ENCODE peak calls at places on chromosome X, in five cellular contexts. M, E, P, F and B are unnamed samples.
A peak's percentile ranks its signal among the peaks of the same experiment; 100 is the strongest.

GRCh38 chrX:95907081-95907480 is 777.6 kb upstream of the DIAPH2 start:
- DNase-seq in P (no peak), E (no peak), M (no peak), F (no peak), B (no peak)

GRCh38 chrX:22135171-22135711 is 103.1 kb downstream of the PHEX start:
- DNase-seq in F (no peak), E (no peak), M (no peak), P (no peak), B (no peak)

GRCh38 chrX:46589977-46590723 is 16.6 kb downstream of the CHST7 start:
- DNase-seq in F (no peak), M (no peak), P (no peak), E (no peak), B (no peak)

GRCh38 chrX:49184294-49185061 is 1.7 kb downstream of the PRICKLE3 start:
- DNase-seq in F (peak; percentile 95), E (peak; percentile 89), M (peak; percentile 91), P (no peak), B (peak; percentile 76)

GRCh38 chrX:141904262-141904661 is 568 bp downstream of the MAGEC1 start:
- DNase-seq in F (no peak), P (no peak), E (no peak), M (no peak), B (no peak)

GRCh38 chrX:10501606-10502005 is 118.8 kb downstream of the MID1 start:
- DNase-seq in F (no peak), E (no peak), M (no peak), P (no peak), B (no peak)

GRCh38 chrX:121356139-121356849 is 308.9 kb downstream of the GLUD2 start:
- DNase-seq in F (no peak), E (no peak), M (no peak), P (no peak), B (no peak)

GRCh38 chrX:9867214-9867613 is 81.0 kb downstream of the SHROOM2 start:
- DNase-seq in M (no peak), P (no peak), F (no peak), E (no peak), B (no peak)

GRCh38 chrX:38060331-38060878 is 54.1 kb downstream of the SYTL5 start:
- DNase-seq in E (no peak), M (no peak), P (no peak), F (no peak), B (no peak)

GRCh38 chrX:9566150-9566621 is 101.3 kb downstream of the TBL1X start:
- DNase-seq in F (no peak), M (no peak), P (no peak), E (no peak), B (no peak)

GRCh38 chrX:101602077-101602476 is 15.7 kb downstream of the ARMCX6 start:
- DNase-seq in P (no peak), E (no peak), M (no peak), F (no peak), B (no peak)

GRCh38 chrX:149937881-149938426 is 337 bp downstream of the EOLA2 start:
- DNase-seq in M (no peak), F (peak; percentile 40), P (no peak), E (peak; percentile 92), B (peak; percentile 22)